ENCODE peak calls at places on chromosomes 2 and 18, in four cellular contexts. One of them, this sample, is unnamed.
A peak's percentile ranks its signal among the peaks of the same experiment; 100 is the strongest.

GRCh38 chr2:129366263-129366662 is 613.2 kb upstream of the RAB6C start:
- DNase-seq in upper lobe of left lung: no peak
- DNase-seq in brain microvascular endothelial cell: no peak
- DNase-seq in epithelial cell of esophagus: no peak
- DNase-seq in this sample: no peak

GRCh38 chr2:231342111-231342711 is 53.3 kb upstream of the B3GNT7 start:
- DNase-seq in upper lobe of left lung: peak; percentile 48
- DNase-seq in brain microvascular endothelial cell: no peak
- DNase-seq in epithelial cell of esophagus: no peak
- DNase-seq in this sample: no peak

GRCh38 chr2:169965495-169965894 is 138.2 kb downstream of the UBR3 start:
- DNase-seq in upper lobe of left lung: no peak
- DNase-seq in brain microvascular endothelial cell: peak; percentile 37
- DNase-seq in epithelial cell of esophagus: no peak
- DNase-seq in this sample: peak; percentile 18

GRCh38 chr18:9474103-9474982 is 970 bp upstream of the RALBP1 start:
- DNase-seq in upper lobe of left lung: no peak
- DNase-seq in brain microvascular endothelial cell: peak; percentile 68
- DNase-seq in epithelial cell of esophagus: peak; percentile 94
- DNase-seq in this sample: peak; percentile 74

GRCh38 chr2:162014751-162015150 is 59.3 kb downstream of the DPP4 start:
- DNase-seq in upper lobe of left lung: no peak
- DNase-seq in brain microvascular endothelial cell: no peak
- DNase-seq in epithelial cell of esophagus: no peak
- DNase-seq in this sample: no peak

GRCh38 chr2:44572196-44572900 is 210.6 kb downstream of the CAMKMT start:
- DNase-seq in upper lobe of left lung: no peak
- DNase-seq in brain microvascular endothelial cell: peak; percentile 75
- DNase-seq in epithelial cell of esophagus: peak; percentile 86
- DNase-seq in this sample: peak; percentile 35

GRCh38 chr18:77993188-77993981 is 743.7 kb downstream of the GALR1 start:
- DNase-seq in upper lobe of left lung: no peak
- DNase-seq in brain microvascular endothelial cell: no peak
- DNase-seq in epithelial cell of esophagus: no peak
- DNase-seq in this sample: no peak

GRCh38 chr18:64037812-64038414 is 68.0 kb downstream of the SERPINB8 start:
- DNase-seq in upper lobe of left lung: no peak
- DNase-seq in brain microvascular endothelial cell: peak; percentile 5
- DNase-seq in epithelial cell of esophagus: peak; percentile 33
- DNase-seq in this sample: peak; percentile 19

GRCh38 chr2:237277151-237277550 is 136.8 kb downstream of the COL6A3 start:
- DNase-seq in upper lobe of left lung: no peak
- DNase-seq in brain microvascular endothelial cell: no peak
- DNase-seq in epithelial cell of esophagus: no peak
- DNase-seq in this sample: no peak

GRCh38 chr2:240799183-240799740 is 20.8 kb downstream of the KIF1A start:
- DNase-seq in upper lobe of left lung: no peak
- DNase-seq in brain microvascular endothelial cell: no peak
- DNase-seq in epithelial cell of esophagus: no peak
- DNase-seq in this sample: no peak
- TF ChIP-seq CTCF in upper lobe of left lung: no peak
- TF ChIP-seq CTCF in brain microvascular endothelial cell: no peak
- TF ChIP-seq CTCF in epithelial cell of esophagus: no peak
- TF ChIP-seq CTCF in this sample: no peak

GRCh38 chr18:40938615-40939014 is 1016.4 kb upstream of the PIK3C3 start:
- DNase-seq in upper lobe of left lung: no peak
- DNase-seq in brain microvascular endothelial cell: no peak
- DNase-seq in epithelial cell of esophagus: no peak
- DNase-seq in this sample: no peak

GRCh38 chr18:40932862-40933261 is 1022.2 kb upstream of the PIK3C3 start:
- DNase-seq in upper lobe of left lung: no peak
- DNase-seq in brain microvascular endothelial cell: no peak
- DNase-seq in epithelial cell of esophagus: no peak
- DNase-seq in this sample: no peak

GRCh38 chr18:40937386-40937785 is 1017.6 kb upstream of the PIK3C3 start:
- DNase-seq in upper lobe of left lung: no peak
- DNase-seq in brain microvascular endothelial cell: no peak
- DNase-seq in epithelial cell of esophagus: peak; percentile 11
- DNase-seq in this sample: no peak

GRCh38 chr18:40939636-40940035 is 1015.4 kb upstream of the PIK3C3 start:
- DNase-seq in upper lobe of left lung: no peak
- DNase-seq in brain microvascular endothelial cell: no peak
- DNase-seq in epithelial cell of esophagus: no peak
- DNase-seq in this sample: no peak

DNA sequence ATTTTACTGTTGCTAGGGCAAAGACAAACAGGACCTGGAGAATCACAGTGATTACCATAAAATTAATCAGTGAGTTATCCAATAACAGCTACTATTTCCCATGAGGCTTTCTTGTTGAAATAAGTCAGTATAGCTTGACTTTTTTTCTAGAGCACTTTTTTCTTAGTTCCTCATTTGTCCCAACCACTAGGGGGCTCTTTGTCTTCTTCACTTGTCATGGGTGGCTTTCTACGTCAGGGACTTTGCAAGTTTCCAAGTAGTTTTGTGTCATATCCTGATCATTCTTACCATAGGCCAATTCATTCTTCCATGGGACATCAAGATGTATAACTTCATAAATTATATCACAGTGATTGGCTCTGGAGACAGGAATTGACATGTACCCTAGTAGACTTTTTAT is 1019.6 kb upstream of the PIK3C3 start:
- DNase-seq in upper lobe of left lung: no peak
- DNase-seq in brain microvascular endothelial cell: peak; percentile 14
- DNase-seq in epithelial cell of esophagus: peak; percentile 52
- DNase-seq in this sample: peak; percentile 13
- TF ChIP-seq CTCF in upper lobe of left lung: no peak
- TF ChIP-seq CTCF in brain microvascular endothelial cell: peak; percentile 62
- TF ChIP-seq CTCF in epithelial cell of esophagus: peak; percentile 57
- TF ChIP-seq CTCF in this sample: peak; percentile 75

GRCh38 chr18:50866765-50867164 is 12.2 kb upstream of the ME2 start:
- DNase-seq in upper lobe of left lung: no peak
- DNase-seq in brain microvascular endothelial cell: no peak
- DNase-seq in epithelial cell of esophagus: no peak
- DNase-seq in this sample: peak; percentile 14
- TF ChIP-seq CTCF in upper lobe of left lung: no peak
- TF ChIP-seq CTCF in brain microvascular endothelial cell: peak; percentile 29
- TF ChIP-seq CTCF in epithelial cell of esophagus: peak; percentile 14
- TF ChIP-seq CTCF in this sample: peak; percentile 50

DNA sequence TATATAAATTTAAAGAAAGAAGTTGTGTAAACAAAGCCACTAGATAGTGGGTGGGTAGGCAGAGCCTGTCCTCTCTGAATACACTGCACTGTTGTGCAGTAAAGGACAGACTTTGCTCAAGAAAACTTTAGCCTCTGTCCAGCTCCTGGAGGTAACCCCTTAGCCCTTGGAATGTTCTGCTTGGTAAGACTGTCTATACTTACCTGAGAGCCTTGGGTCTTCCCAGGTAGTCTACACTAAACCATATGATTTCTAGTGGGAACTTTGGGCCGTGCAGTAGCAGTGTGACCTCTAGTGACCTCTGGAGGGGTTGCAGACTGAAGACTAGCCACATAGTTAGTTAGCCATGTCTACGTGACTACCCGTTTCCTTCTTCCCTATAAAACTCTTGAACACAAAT is 678.3 kb upstream of the NRXN1 start:
- DNase-seq in upper lobe of left lung: no peak
- DNase-seq in brain microvascular endothelial cell: no peak
- DNase-seq in epithelial cell of esophagus: peak; percentile 0
- DNase-seq in this sample: no peak
- TF ChIP-seq CTCF in upper lobe of left lung: no peak
- TF ChIP-seq CTCF in brain microvascular endothelial cell: peak; percentile 22
- TF ChIP-seq CTCF in epithelial cell of esophagus: no peak
- TF ChIP-seq CTCF in this sample: no peak

GRCh38 chr18:48948112-48949050 is 2.4 kb downstream of the SMAD7 start:
- DNase-seq in upper lobe of left lung: peak; percentile 66
- DNase-seq in brain microvascular endothelial cell: peak; percentile 79
- DNase-seq in epithelial cell of esophagus: peak; percentile 45
- DNase-seq in this sample: peak; percentile 74
- TF ChIP-seq CTCF in upper lobe of left lung: peak; percentile 9
- TF ChIP-seq CTCF in brain microvascular endothelial cell: no peak
- TF ChIP-seq CTCF in epithelial cell of esophagus: no peak
- TF ChIP-seq CTCF in this sample: no peak

DNA sequence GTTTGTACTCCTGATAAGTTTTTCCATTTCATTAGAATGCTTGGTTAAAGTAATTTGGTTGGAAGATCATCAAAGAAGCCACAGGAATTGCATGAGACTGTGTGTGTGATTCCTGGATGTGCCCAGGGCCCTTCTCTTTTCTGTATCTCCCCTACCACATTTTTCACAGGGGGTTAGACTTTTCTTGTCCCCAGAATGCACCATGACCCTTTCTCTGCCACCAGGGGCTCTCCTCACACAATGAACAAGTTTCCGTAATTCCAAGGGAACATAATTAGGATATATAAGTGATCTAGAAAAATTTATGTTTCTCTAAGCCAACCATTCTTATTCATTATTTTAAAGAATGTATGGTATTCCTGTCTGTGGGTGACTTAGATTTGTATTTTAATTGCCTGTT is 291.8 kb downstream of the NEDD4L start:
- DNase-seq in upper lobe of left lung: no peak
- DNase-seq in brain microvascular endothelial cell: no peak
- DNase-seq in epithelial cell of esophagus: no peak
- DNase-seq in this sample: no peak
- TF ChIP-seq CTCF in upper lobe of left lung: no peak
- TF ChIP-seq CTCF in brain microvascular endothelial cell: peak; percentile 45
- TF ChIP-seq CTCF in epithelial cell of esophagus: no peak
- TF ChIP-seq CTCF in this sample: peak; percentile 59

DNA sequence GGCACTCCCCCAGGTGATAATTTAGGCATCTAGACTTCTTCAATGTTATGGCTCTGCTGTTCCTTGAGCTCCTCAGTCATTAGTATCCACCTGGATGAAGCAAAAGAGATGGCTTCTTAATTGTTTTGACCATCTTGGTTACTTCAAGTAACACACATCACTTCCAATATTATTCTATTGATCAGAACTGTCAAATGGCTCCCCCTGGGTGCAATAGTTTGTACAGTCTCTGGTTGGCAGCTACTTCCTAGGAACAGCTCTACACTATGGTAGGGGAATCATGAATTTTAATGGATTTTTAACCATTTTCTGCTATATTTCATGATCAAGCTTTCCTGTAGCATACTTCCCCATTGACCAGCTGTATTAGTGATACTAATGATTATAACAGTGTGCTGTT is 157.0 kb downstream of the NYAP2 start:
- DNase-seq in upper lobe of left lung: no peak
- DNase-seq in brain microvascular endothelial cell: no peak
- DNase-seq in epithelial cell of esophagus: no peak
- DNase-seq in this sample: no peak
- TF ChIP-seq CTCF in upper lobe of left lung: no peak
- TF ChIP-seq CTCF in brain microvascular endothelial cell: peak; percentile 17
- TF ChIP-seq CTCF in epithelial cell of esophagus: no peak
- TF ChIP-seq CTCF in this sample: peak; percentile 24

DNA sequence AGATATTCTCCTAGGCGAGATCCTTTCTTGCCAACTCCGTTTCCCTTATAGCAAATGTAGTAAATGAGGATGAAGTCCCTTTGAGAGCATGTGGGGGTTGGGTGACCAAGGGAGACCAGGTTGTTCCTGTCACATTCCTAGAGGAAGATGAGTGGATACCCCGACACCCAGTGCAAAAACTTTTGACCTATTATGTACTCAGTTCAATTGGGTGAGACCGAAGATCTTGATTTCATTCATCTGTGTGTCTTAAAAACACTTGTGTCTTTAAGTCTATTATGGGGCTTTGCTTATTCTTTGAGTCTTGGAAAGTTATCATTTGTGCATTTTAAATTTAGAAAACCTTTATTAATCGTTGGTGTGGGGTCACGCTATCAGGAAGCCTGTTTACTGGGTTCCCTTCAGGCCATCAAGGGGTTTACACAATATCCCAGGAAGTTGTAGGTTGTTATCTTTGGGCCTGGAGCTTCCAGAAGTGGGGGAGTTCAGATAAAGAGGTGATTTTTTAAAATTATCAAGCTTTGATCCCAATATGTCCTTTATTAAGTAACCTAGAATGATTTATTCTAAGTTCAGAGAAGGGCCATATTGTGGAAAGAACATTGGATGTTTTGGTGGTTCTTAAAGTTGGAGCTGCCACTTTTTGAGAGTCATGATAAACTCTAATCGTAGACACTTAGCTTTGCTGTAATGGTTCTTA is 2.8 kb downstream of the RHOB start:
- DNase-seq in upper lobe of left lung: peak; percentile 20
- DNase-seq in brain microvascular endothelial cell: no peak
- DNase-seq in epithelial cell of esophagus: no peak
- DNase-seq in this sample: no peak
- TF ChIP-seq CTCF in upper lobe of left lung: no peak
- TF ChIP-seq CTCF in brain microvascular endothelial cell: peak; percentile 13
- TF ChIP-seq CTCF in epithelial cell of esophagus: no peak
- TF ChIP-seq CTCF in this sample: peak; percentile 32

This sample was measured in HFFc6.